ENCODE peak calls at places on chromosomes 13 and 19, in four cellular contexts. One of them, this sample, is unnamed.

GRCh38 chr13:21435710-21436151 is 23.4 kb downstream of the ZDHHC20 start:
- DNase-seq in breast epithelium: no peak
- DNase-seq in psoas muscle: no peak
- DNase-seq in nephron progenitor cell: no peak
- DNase-seq in this sample: no peak

GRCh38 chr13:114179087-114179658 is at the start of gene CFAP97D2:
- DNase-seq in breast epithelium: no peak
- DNase-seq in psoas muscle: no peak
- DNase-seq in nephron progenitor cell: no peak
- DNase-seq in this sample: no peak

GRCh38 chr19:11551603-11552235 is 7.3 kb downstream of the ELOF1 start:
- DNase-seq in breast epithelium: peak; percentile 64
- DNase-seq in psoas muscle: no peak
- DNase-seq in nephron progenitor cell: peak; percentile 52
- DNase-seq in this sample: no peak

GRCh38 chr13:100158569-100158968 is 69.7 kb downstream of the PCCA start:
- DNase-seq in breast epithelium: no peak
- DNase-seq in psoas muscle: no peak
- DNase-seq in nephron progenitor cell: no peak
- DNase-seq in this sample: no peak

GRCh38 chr19:31784631-31785237 is 435.5 kb upstream of the TSHZ3 start:
- DNase-seq in breast epithelium: no peak
- DNase-seq in psoas muscle: no peak
- DNase-seq in nephron progenitor cell: no peak
- DNase-seq in this sample: no peak

GRCh38 chr13:102097708-102098107 is 304.1 kb downstream of the FGF14 start:
- DNase-seq in breast epithelium: no peak
- DNase-seq in psoas muscle: no peak
- DNase-seq in nephron progenitor cell: peak; percentile 8
- DNase-seq in this sample: no peak

GRCh38 chr13:46633416-46633815 is 80.4 kb downstream of the LRCH1 start:
- DNase-seq in breast epithelium: no peak
- DNase-seq in psoas muscle: no peak
- DNase-seq in nephron progenitor cell: no peak
- DNase-seq in this sample: no peak

GRCh38 chr13:94162289-94162688 is 317.2 kb downstream of the DCT start:
- DNase-seq in breast epithelium: no peak
- DNase-seq in psoas muscle: no peak
- DNase-seq in nephron progenitor cell: no peak
- DNase-seq in this sample: no peak

GRCh38 chr19:46898731-46899130 is 37.9 kb downstream of the ARHGAP35 start:
- DNase-seq in breast epithelium: no peak
- DNase-seq in psoas muscle: no peak
- DNase-seq in nephron progenitor cell: no peak
- DNase-seq in this sample: no peak

GRCh38 chr19:18541992-18542935 is 1.1 kb downstream of the FKBP8 start:
- DNase-seq in breast epithelium: no peak
- DNase-seq in psoas muscle: no peak
- DNase-seq in nephron progenitor cell: peak; percentile 35
- DNase-seq in this sample: no peak
- TF ChIP-seq CTCF in breast epithelium: no peak
- TF ChIP-seq CTCF in psoas muscle: no peak
- TF ChIP-seq CTCF in nephron progenitor cell: no peak
- TF ChIP-seq CTCF in this sample: no peak

DNA sequence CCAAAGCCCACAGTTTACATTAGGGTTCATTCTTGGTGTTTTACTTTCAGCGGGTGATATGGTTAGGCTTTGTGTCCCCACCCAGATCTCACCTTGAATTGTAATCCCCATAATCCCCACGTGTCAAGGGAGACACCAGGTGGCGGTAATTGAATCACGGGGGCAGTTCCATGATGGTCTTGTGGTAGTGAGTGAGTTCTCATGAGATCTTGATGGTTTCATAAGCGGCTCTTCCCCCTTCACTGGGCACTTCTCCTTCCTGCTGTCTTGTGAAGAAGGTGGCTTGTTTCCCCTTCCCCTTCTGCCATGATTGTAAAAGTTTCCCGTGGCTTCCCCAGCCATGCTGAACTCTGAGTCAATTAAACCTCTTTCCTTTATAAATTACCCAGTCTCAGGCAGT is 12.0 kb downstream of the FPR2 start:
- DNase-seq in breast epithelium: no peak
- DNase-seq in psoas muscle: no peak
- DNase-seq in nephron progenitor cell: no peak
- DNase-seq in this sample: no peak
- TF ChIP-seq CTCF in breast epithelium: no peak
- TF ChIP-seq CTCF in psoas muscle: no peak
- TF ChIP-seq CTCF in nephron progenitor cell: no peak
- TF ChIP-seq CTCF in this sample: no peak

DNA sequence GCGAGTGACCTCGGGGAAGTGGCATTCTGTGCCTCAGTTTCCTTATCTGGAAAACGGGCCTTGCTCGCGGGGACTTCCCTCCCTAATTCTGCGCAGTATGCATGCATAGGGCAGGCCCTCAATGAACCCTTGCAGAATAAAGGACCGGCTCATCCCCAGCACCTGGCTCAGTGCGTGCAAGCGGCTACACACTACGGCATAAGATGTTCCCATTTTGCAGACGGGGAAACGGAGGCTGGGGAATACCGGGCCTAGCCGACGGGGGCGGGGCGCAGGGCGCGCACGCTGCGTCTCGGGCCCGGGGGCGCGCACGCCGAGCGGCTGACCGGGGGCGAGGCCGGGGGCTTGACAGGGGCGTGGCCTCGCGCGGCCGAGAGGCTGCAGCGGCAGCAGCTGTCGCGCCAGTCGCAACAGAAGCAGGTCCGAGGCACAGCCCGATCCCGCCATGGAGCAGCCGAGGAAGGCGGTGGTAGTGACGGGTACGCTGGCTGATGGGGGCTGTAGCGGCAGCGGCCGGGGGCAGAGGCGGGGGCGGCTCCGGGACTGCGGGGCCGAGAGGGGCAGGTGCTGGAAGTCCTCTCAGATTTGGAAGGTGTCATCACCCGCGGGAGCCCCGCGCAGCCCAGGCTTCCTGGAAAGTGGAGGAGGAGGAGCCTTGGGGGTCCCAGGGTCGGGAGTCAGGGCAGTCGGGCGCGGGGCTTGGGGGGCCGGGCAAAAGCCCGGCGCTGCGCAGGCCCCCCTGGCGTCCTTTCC is at the start of gene PGPEP1:
- DNase-seq in breast epithelium: no peak
- DNase-seq in psoas muscle: peak; percentile 84
- DNase-seq in nephron progenitor cell: peak; percentile 81
- DNase-seq in this sample: peak; percentile 60
- TF ChIP-seq CTCF in breast epithelium: no peak
- TF ChIP-seq CTCF in psoas muscle: no peak
- TF ChIP-seq CTCF in nephron progenitor cell: no peak
- TF ChIP-seq CTCF in this sample: no peak

GRCh38 chr13:110562696-110563462 is 1.4 kb upstream of the RAB20 start:
- DNase-seq in breast epithelium: no peak
- DNase-seq in psoas muscle: no peak
- DNase-seq in nephron progenitor cell: no peak
- DNase-seq in this sample: no peak

GRCh38 chr13:110564472-110564985 is 3.0 kb upstream of the RAB20 start:
- DNase-seq in breast epithelium: no peak
- DNase-seq in psoas muscle: no peak
- DNase-seq in nephron progenitor cell: no peak
- DNase-seq in this sample: no peak

GRCh38 chr13:110566201-110566600 is 4.7 kb upstream of the RAB20 start:
- DNase-seq in breast epithelium: no peak
- DNase-seq in psoas muscle: no peak
- DNase-seq in nephron progenitor cell: no peak
- DNase-seq in this sample: no peak

GRCh38 chr13:110563463-110563774 is 1.9 kb upstream of the RAB20 start:
- DNase-seq in breast epithelium: no peak
- DNase-seq in psoas muscle: no peak
- DNase-seq in nephron progenitor cell: no peak
- DNase-seq in this sample: no peak

GRCh38 chr13:110565296-110565695 is 3.8 kb upstream of the RAB20 start:
- DNase-seq in breast epithelium: no peak
- DNase-seq in psoas muscle: no peak
- DNase-seq in nephron progenitor cell: no peak
- DNase-seq in this sample: no peak
- TF ChIP-seq CTCF in breast epithelium: no peak
- TF ChIP-seq CTCF in psoas muscle: no peak
- TF ChIP-seq CTCF in nephron progenitor cell: no peak
- TF ChIP-seq CTCF in this sample: peak; percentile 36

GRCh38 chr13:97583884-97584497 is 150.0 kb downstream of the RAP2A start:
- DNase-seq in breast epithelium: no peak
- DNase-seq in psoas muscle: no peak
- DNase-seq in nephron progenitor cell: no peak
- DNase-seq in this sample: no peak

GRCh38 chr13:97586941-97587340 is 153.0 kb downstream of the RAP2A start:
- DNase-seq in breast epithelium: no peak
- DNase-seq in psoas muscle: no peak
- DNase-seq in nephron progenitor cell: no peak
- DNase-seq in this sample: no peak

GRCh38 chr13:97588993-97589392 is 155.0 kb downstream of the RAP2A start:
- DNase-seq in breast epithelium: no peak
- DNase-seq in psoas muscle: no peak
- DNase-seq in nephron progenitor cell: no peak
- DNase-seq in this sample: no peak
- TF ChIP-seq CTCF in breast epithelium: no peak
- TF ChIP-seq CTCF in psoas muscle: no peak
- TF ChIP-seq CTCF in nephron progenitor cell: no peak
- TF ChIP-seq CTCF in this sample: no peak

GRCh38 chr19:40501599-40501998 is 34.8 kb downstream of the SPTBN4 start:
- DNase-seq in breast epithelium: no peak
- DNase-seq in psoas muscle: no peak
- DNase-seq in nephron progenitor cell: no peak
- DNase-seq in this sample: no peak

GRCh38 chr19:40503300-40503699 is 36.5 kb downstream of the SPTBN4 start:
- DNase-seq in breast epithelium: no peak
- DNase-seq in psoas muscle: no peak
- DNase-seq in nephron progenitor cell: no peak
- DNase-seq in this sample: peak; percentile 56

GRCh38 chr19:40502647-40503046 is 35.8 kb downstream of the SPTBN4 start:
- DNase-seq in breast epithelium: no peak
- DNase-seq in psoas muscle: no peak
- DNase-seq in nephron progenitor cell: no peak
- DNase-seq in this sample: no peak

GRCh38 chr19:40499320-40499719 is 32.5 kb downstream of the SPTBN4 start:
- DNase-seq in breast epithelium: no peak
- DNase-seq in psoas muscle: no peak
- DNase-seq in nephron progenitor cell: no peak
- DNase-seq in this sample: no peak

GRCh38 chr19:40502081-40502480 is 35.3 kb downstream of the SPTBN4 start:
- DNase-seq in breast epithelium: no peak
- DNase-seq in psoas muscle: no peak
- DNase-seq in nephron progenitor cell: no peak
- DNase-seq in this sample: no peak
- TF ChIP-seq CTCF in breast epithelium: no peak
- TF ChIP-seq CTCF in psoas muscle: no peak
- TF ChIP-seq CTCF in nephron progenitor cell: no peak
- TF ChIP-seq CTCF in this sample: no peak

GRCh38 chr19:7917292-7918061 is 2.7 kb upstream of the SNAPC2 start:
- DNase-seq in breast epithelium: no peak
- DNase-seq in psoas muscle: peak; percentile 77
- DNase-seq in nephron progenitor cell: peak; percentile 82
- DNase-seq in this sample: peak; percentile 58
- TF ChIP-seq CTCF in breast epithelium: no peak
- TF ChIP-seq CTCF in psoas muscle: peak; percentile 49
- TF ChIP-seq CTCF in nephron progenitor cell: peak; percentile 58
- TF ChIP-seq CTCF in this sample: peak; percentile 62

This sample was measured in neural crest cell.